ENCODE peak calls at places on chromosomes 6 and 20, in four cellular contexts. Z is HCT116, W is BJ, C is OCI-LY7. U is an unnamed sample.

GRCh38 chr6:103800131-103800670 is 1059.5 kb downstream of the HACE1 start:
- DNase-seq in W (no peak), Z (no peak), C (no peak), U (no peak)

GRCh38 chr20:51385941-51386530 is 156.5 kb downstream of the NFATC2 start:
- DNase-seq in W (no peak), C (peak), Z (peak), U (no peak)

GRCh38 chr6:156021746-156022396 is 566.2 kb upstream of the NOX3 start:
- DNase-seq in Z (no peak), W (peak), C (no peak), U (no peak)

GRCh38 chr20:17849901-17850673 is 118.5 kb downstream of the SNX5 start:
- DNase-seq in Z (peak), C (no peak), W (peak), U (peak)

GRCh38 chr6:35552285-35552917 is 39.7 kb upstream of the TULP1 start:
- DNase-seq in W (no peak), C (peak), Z (peak), U (no peak)

GRCh38 chr6:26404534-26404933 is 2.5 kb downstream of the BTN3A1 start:
- DNase-seq in W (no peak), Z (no peak), C (peak), U (no peak)

GRCh38 chr6:129186988-129187387 is 304.1 kb downstream of the LAMA2 start:
- DNase-seq in Z (peak), C (no peak), W (peak), U (peak)

GRCh38 chr20:2890743-2891142 is 17.5 kb downstream of the PTPRA start:
- DNase-seq in W (no peak), C (no peak), Z (no peak), U (no peak)

GRCh38 chr20:51366155-51366886 is 176.2 kb downstream of the NFATC2 start:
- DNase-seq in C (no peak), W (peak), Z (peak), U (peak)

GRCh38 chr6:79824231-79824630 is 123.1 kb downstream of the ELOVL4 start:
- DNase-seq in W (no peak), Z (no peak), C (no peak), U (peak)

GRCh38 chr6:37983720-37984501 is 164.4 kb downstream of the ZFAND3 start:
- DNase-seq in C (no peak), Z (no peak), W (no peak), U (no peak)

GRCh38 chr6:144394209-144394608 is 109.1 kb downstream of the UTRN start:
- DNase-seq in C (no peak), W (no peak), Z (no peak), U (no peak)

GRCh38 chr6:14010275-14010674 is 85.5 kb downstream of the RNF182 start:
- DNase-seq in W (no peak), Z (no peak), C (no peak), U (no peak)

GRCh38 chr20:39823239-39823638 is 861.1 kb downstream of the DHX35 start:
- DNase-seq in Z (no peak), W (peak), C (no peak), U (peak)

GRCh38 chr20:57061058-57061900 is 205.2 kb downstream of the BMP7 start:
- DNase-seq in W (no peak), Z (no peak), C (peak), U (no peak)

GRCh38 chr6:140078552-140079126 is 704.2 kb upstream of the CITED2 start:
- DNase-seq in W (peak), Z (no peak), C (no peak), U (peak)

GRCh38 chr20:18702736-18703135 is 110.8 kb upstream of the SCP2D1 start:
- DNase-seq in C (no peak), Z (no peak), W (peak), U (no peak)

GRCh38 chr6:54970337-54970736 is 123.8 kb downstream of the FAM83B start:
- DNase-seq in C (no peak), W (no peak), Z (peak), U (no peak)

DNA sequence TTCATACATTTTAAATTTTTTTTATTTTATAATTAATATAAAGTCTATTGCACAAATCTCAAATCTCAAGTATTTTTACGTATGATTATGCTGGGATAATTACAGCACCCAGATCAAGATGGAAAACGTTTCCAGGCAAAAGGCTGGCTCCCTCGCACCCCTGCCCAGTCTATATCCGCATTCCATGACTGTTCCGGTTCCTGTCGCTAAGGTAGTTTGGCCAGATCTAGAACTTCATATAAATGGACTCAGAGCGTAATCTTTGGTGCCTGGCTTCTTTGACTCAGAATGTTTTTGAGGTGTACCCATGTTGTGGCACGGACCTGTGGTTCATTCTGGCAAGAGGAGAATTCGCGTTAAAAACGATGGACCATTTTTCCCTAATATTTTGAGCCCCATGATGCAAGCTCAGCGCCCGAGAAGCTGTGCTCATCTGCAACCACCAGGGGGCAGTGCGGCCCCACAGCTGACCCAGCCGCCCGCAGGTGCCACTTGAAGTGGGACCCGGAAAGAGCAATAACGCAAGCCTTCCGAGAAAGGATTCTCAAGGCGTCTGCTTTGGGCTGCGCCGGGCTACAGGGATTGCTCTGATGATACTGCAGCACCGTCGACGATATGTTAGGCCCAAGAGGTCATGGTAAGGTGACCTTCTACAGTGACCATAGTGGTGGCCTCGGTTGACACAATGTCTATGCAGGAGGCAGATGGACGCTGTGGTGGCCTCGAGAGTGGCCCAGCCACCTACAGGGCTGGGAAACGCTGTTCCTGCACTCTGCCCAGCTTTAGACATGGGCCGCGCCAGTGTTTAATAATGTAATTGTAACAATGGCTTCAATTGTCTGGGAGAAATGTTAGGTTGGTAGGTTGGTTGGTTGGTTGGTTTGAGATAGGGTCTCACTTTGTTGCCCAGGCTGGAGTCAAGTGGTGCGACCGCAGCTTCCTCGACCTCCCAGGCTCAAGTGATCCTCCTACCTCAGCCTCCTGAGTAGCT is 160.1 kb downstream of the ZMYND8 start:
- DNase-seq in W (no peak), Z (peak), C (peak), U (no peak)
- H3K4me3 ChIP-seq in W (no peak), Z (no peak), C (peak), U (no peak)

GRCh38 chr6:157036245-157036681 is 259.1 kb downstream of the ARID1B start:
- DNase-seq in Z (no peak), W (no peak), C (no peak), U (no peak)
- H3K4me3 ChIP-seq in Z (no peak), W (no peak), C (no peak), U (no peak)

DNA sequence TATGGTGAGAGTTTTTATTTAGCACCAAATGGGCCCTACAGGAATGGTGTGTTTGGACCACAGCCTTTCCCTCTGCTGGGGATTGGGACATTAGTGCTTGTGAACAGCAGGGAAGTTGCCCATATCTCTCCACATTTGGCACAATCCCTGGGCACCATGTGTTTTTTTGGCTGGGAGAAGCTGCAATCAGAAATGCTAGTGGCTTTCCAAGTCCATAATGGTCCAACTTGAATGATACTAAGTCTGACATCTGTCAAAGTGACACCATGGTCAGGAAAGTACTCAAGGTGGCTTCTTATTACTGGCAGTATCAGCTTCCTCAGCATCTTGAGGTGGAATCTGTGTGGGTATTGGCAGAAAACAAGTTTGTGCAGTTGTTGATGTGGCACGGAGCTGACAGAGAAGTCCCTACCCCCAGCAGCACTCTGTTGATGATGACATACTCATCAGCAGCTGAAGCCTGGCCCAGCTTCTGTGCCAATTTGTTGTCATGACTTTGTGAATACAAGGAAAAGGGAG is 53.0 kb downstream of the SASH1 start:
- DNase-seq in Z (no peak), W (no peak), C (no peak), U (no peak)
- H3K4me3 ChIP-seq in Z (no peak), W (no peak), C (no peak), U (no peak)

DNA sequence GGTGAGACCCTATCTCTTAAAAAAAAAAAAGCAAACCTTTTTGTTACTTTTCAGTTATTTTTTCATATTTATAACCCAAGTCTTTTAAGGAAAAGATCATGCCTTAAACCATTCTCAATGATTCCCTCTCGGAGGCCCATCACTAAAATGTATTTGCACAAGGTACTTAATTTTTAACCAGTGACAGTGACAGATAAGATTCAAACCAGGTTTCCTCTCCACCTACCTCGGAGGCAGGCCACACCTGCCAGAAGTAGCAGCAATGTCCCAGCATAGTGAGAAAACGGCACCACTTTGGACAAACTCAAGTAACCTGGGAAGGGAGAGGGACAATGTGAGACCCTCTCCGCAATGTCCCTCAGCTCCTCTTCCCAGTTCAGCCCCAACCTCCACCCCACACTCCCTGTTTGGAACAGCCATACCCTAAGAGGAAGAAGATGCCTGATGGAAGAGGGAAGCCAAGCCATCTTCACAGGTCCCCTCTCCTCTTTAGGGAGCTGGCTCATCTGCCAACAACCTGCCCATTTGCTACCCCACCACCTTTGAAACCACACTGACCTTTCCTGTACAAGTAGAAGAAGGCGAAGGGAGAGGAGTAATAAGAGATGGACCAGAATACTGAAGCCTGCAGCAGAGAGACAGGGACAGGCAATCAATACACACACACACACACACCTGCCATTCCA is 2.3 kb downstream of the ABHD16A start:
- DNase-seq in W (no peak), C (no peak), Z (no peak), U (no peak)
- H3K4me3 ChIP-seq in W (no peak), C (no peak), Z (no peak), U (no peak)

DNA sequence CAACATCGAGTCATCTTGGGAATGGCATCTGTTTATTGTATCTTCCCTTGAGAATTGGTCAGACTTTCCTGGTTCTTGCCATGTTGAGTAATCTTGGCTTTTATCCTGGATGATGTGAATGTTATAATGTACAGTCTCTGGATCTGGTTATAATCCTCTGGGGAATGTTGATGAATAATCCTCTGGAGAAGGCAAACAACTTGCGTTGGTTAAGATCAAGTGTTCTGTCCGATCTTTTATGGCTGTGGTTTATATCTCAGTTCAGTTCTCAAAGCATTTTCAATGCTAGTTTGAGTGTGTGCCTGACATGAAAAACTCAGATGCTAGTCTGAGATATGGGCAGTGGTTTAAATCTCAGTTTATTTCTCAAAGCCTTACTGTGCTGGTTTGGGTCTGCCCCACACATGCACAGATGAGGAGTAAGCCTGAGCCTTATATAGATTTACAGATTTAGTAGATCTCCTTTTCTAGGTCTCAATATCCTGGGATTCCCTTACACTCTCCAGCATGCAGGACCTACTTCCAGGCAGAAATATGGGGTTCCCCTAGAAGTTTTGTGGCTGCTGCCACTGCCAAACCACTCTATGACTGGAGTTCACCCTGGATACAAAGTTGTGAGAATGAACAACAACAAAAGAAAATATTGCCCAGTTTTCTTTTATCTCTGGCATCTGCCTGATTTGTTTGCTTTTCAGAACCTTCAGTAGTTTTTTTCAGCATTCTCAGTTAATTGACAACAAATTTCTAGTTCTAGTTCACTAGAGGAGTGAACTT is 191.8 kb upstream of the MAN1A1 start:
- DNase-seq in Z (peak), W (peak), C (no peak), U (peak)
- H3K4me3 ChIP-seq in Z (no peak), W (no peak), C (no peak), U (no peak)

DNA sequence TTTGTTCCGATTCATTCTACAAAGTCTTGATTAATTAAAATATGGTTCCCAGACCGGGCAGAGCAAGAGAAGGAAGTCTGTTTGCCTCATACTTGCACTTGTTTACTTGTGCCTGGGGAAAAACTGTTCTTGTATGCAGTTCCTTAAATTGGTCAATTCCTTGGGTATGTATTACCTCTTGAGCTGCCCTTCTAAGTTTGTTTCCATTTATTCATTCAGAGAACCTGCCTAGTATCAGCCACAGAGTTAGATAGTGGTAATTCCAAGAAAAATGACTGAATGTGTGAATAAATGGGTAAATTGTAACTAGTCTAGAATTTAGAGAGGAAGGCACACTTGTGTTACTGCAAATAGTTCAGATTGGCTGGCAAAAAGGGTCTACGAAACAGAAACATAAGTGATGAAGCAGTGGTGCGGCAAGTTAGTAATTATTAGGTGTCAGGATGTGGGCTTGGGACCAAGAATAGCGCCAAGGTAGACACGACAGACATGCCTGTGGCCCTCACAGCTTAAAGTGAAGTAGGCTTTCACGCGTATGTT is 525 bp upstream of the MAK start:
- DNase-seq in W (no peak), Z (no peak), C (peak), U (no peak)
- H3K4me3 ChIP-seq in W (peak), Z (peak), C (peak), U (peak)

DNA sequence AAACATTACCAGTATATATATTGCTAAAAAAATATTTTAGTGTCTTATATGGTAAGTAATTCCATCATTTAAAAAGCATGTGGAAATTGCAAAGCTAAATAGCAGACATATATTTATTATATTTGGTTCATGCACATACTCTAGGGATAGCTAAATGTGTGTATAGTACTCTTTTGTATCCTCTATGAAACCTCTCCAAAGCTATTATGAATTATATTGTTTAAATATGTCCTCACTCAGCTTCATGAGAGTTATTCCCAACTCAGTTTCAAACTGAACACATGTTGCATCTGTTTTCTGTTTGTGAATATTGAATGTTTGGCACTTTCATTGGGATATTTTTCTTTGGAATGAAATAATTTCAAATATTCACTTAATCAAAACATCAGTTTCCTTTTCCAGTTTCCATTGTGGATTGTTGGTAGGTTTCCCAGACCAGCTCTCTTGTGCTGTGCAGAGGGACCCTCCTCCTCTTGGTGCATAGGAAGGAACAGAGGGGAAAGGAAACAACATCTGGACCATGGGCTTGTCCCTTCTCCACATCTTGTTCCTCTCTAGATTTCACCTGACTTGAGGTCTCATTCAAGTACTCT is 46.7 kb downstream of the HDAC2 start:
- DNase-seq in C (no peak), W (no peak), Z (no peak), U (no peak)
- H3K4me3 ChIP-seq in C (no peak), W (no peak), Z (no peak), U (no peak)

GRCh38 chr6:167496707-167497106 is 171.8 kb downstream of the TTLL2 start:
- DNase-seq in C (no peak), Z (no peak), W (no peak), U (no peak)
- H3K4me3 ChIP-seq in C (no peak), Z (no peak), W (no peak), U (no peak)

GRCh38 chr6:28633445-28634215 is 107.9 kb downstream of the GPX5 start:
- DNase-seq in W (no peak), Z (no peak), C (no peak), U (no peak)

GRCh38 chr6:28632326-28632851 is 106.7 kb downstream of the GPX5 start:
- DNase-seq in C (no peak), Z (no peak), W (no peak), U (no peak)

GRCh38 chr6:28634758-28635546 is 109.3 kb downstream of the GPX5 start:
- DNase-seq in W (no peak), C (no peak), Z (no peak), U (no peak)

GRCh38 chr6:28635547-28636158 is 110.0 kb downstream of the GPX5 start:
- DNase-seq in Z (no peak), C (no peak), W (no peak), U (no peak)

DNA sequence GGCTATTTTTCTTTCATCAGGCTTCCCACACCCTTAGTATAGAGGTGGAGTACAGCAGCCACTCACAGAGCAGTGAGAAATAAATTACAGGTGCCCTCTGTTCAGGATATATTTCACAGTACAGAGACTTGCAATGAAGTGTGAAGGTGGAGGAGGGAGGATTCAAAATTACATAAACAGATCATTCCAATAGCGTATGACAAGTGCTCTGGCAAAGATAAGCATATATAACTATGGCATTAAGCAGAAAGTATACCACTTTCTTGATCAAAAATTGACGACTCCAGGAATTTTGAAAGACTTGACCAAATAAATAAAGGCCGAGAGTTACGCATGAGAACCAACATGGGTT is 108.7 kb downstream of the GPX5 start:
- DNase-seq in C (no peak), W (no peak), Z (no peak), U (no peak)
- H3K4me3 ChIP-seq in C (no peak), W (peak), Z (no peak), U (peak)